ENCODE peak calls at places on chromosomes 11 and 22, in seven cellular contexts. Q is keratinocyte, B is SK-N-SH, U is fibroblast of lung, V is body of pancreas, G is ovary, S is tibial artery. M is an unnamed sample. For H3K4me1, the result is how much of the 10 kb centered on the place peaks cover.

GRCh38 chr11:125289419-125290088 is 125.0 kb downstream of the PKNOX2 start:
- DNase-seq in Q (no peak), B (peak), U (no peak), V (no peak), G (no peak), S (no peak), M (no peak)

GRCh38 chr22:20388200-20388599 is 5.8 kb upstream of the ZNF74 start:
- DNase-seq in Q (no peak), B (no peak), U (no peak), V (no peak), G (no peak), S (no peak), M (no peak)

GRCh38 chr22:27105142-27106025 is 448.0 kb downstream of the MIAT start:
- DNase-seq in Q (no peak), B (no peak), U (peak), V (no peak), G (peak), S (peak), M (peak)

GRCh38 chr11:6201486-6201885 is 2.5 kb downstream of the OR52W1 start:
- DNase-seq in Q (no peak), B (no peak), U (peak), V (no peak), G (no peak), S (no peak), M (no peak)

GRCh38 chr11:75371930-75372876 is 20.7 kb upstream of the ARRB1 start:
- DNase-seq in Q (no peak), B (no peak), U (peak), V (no peak), G (no peak), S (no peak), M (peak)

GRCh38 chr11:65429724-65430405 is 7.3 kb downstream of the NEAT1 start:
- DNase-seq in Q (no peak), B (no peak), U (peak), V (peak), G (peak), S (peak), M (peak)

GRCh38 chr11:117930668-117931330 is 1.6 kb upstream of the TMPRSS13 start:
- DNase-seq in Q (no peak), B (no peak), U (no peak), V (no peak), G (no peak), S (peak), M (no peak)

GRCh38 chr11:90805172-90805571 is 582.3 kb upstream of the CHORDC1 start:
- DNase-seq in Q (peak), B (no peak), U (no peak), V (no peak), G (no peak), S (no peak), M (no peak)

GRCh38 chr11:37952035-37952434 is 1354.0 kb upstream of the RAG2 start:
- DNase-seq in Q (no peak), B (peak), U (no peak), V (no peak), G (no peak), S (no peak), M (no peak)

GRCh38 chr11:70467196-70468085 is 69.1 kb downstream of the CTTN start:
- DNase-seq in Q (no peak), B (peak), U (peak), V (peak), G (peak), S (no peak), M (peak)

GRCh38 chr11:35711924-35712323 is 49.3 kb downstream of the TRIM44 start:
- DNase-seq in Q (no peak), B (no peak), U (no peak), V (no peak), G (no peak), S (no peak), M (no peak)

GRCh38 chr22:21001601-21002325 is at the start of gene THAP7:
- DNase-seq in Q (peak), B (peak), U (peak), V (peak), G (peak), S (peak), M (peak)

GRCh38 chr11:64268687-64269379 is 15.6 kb downstream of the BAD start:
- DNase-seq in Q (no peak), B (peak), U (peak), V (peak), G (peak), S (peak), M (peak)

GRCh38 chr22:27842236-27842993 is 40.9 kb upstream of the MN1 start:
- DNase-seq in Q (no peak), B (peak), U (no peak), V (no peak), G (no peak), S (no peak), M (peak)

GRCh38 chr22:46150615-46151423 is 493 bp downstream of the PPARA start:
- DNase-seq in Q (no peak), B (peak), U (no peak), V (peak), G (peak), S (peak), M (peak)

GRCh38 chr11:114265084-114265878 is 30.9 kb upstream of the NNMT start:
- DNase-seq in Q (no peak), B (no peak), U (no peak), V (no peak), G (no peak), S (no peak), M (no peak)

GRCh38 chr11:95284057-95285052 is 53.4 kb upstream of the SESN3 start:
- DNase-seq in Q (no peak), B (no peak), U (no peak), V (no peak), G (no peak), S (no peak), M (no peak)

GRCh38 chr22:50317178-50317577 is 9.6 kb downstream of the DENND6B start:
- DNase-seq in Q (no peak), B (peak), U (no peak), V (no peak), G (no peak), S (no peak), M (no peak)

GRCh38 chr11:120314861-120315260 is 10.2 kb upstream of the TLCD5 start:
- DNase-seq in Q (no peak), B (no peak), U (no peak), V (no peak), G (no peak), S (no peak), M (no peak)

GRCh38 chr11:134337051-134337450 is 5.3 kb downstream of the GLB1L2 start:
- DNase-seq in Q (no peak), B (no peak), U (no peak), V (no peak), G (no peak), S (no peak), M (no peak)

GRCh38 chr22:46609175-46609690 is 11.0 kb upstream of the GRAMD4 start:
- DNase-seq in Q (no peak), B (no peak), U (no peak), V (no peak), G (no peak), S (no peak), M (no peak)

GRCh38 chr11:85752890-85753581 is 57.9 kb downstream of the SYTL2 start:
- DNase-seq in Q (no peak), B (no peak), U (no peak), V (no peak), G (no peak), S (no peak), M (peak)

GRCh38 chr11:15780354-15780753 is 576.0 kb downstream of the SOX6 start:
- DNase-seq in Q (no peak), B (no peak), U (no peak), V (no peak), G (no peak), S (no peak), M (no peak)

GRCh38 chr11:104727095-104727494 is 171.2 kb downstream of the CASP12 start:
- DNase-seq in Q (no peak), B (no peak), U (no peak), V (no peak), G (no peak), S (no peak), M (no peak)

GRCh38 chr22:46068176-46068907 is 82.0 kb upstream of the PPARA start:
- DNase-seq in Q (no peak), B (no peak), U (no peak), V (no peak), G (no peak), S (no peak), M (no peak)

GRCh38 chr11:36702330-36703054 is 104.5 kb upstream of the RAG2 start:
- DNase-seq in Q (peak), B (peak), U (peak), V (peak), G (peak), S (no peak), M (peak)

GRCh38 chr22:38638216-38638615 is 18.0 kb downstream of the FAM227A start:
- DNase-seq in Q (no peak), B (no peak), U (no peak), V (no peak), G (no peak), S (no peak), M (no peak)

GRCh38 chr11:30936476-30936875 is 350.3 kb upstream of the MPPED2 start:
- DNase-seq in Q (no peak), B (no peak), U (peak), V (no peak), G (no peak), S (no peak), M (no peak)

GRCh38 chr11:114195981-114196731 is 100.0 kb upstream of the NNMT start:
- DNase-seq in Q (no peak), B (no peak), U (no peak), V (no peak), G (no peak), S (peak), M (no peak)

GRCh38 chr11:64923944-64924909 is at the start of gene PPP2R5B:
- DNase-seq in Q (peak), B (peak), U (peak), V (peak), G (peak), S (peak), M (peak)

GRCh38 chr11:75771646-75772410 is 3.2 kb downstream of the DGAT2 start:
- DNase-seq in Q (no peak), B (no peak), U (peak), V (no peak), G (no peak), S (peak), M (no peak)

GRCh38 chr11:110131386-110132123 is 38.4 kb downstream of the ZC3H12C start:
- DNase-seq in Q (peak), B (no peak), U (no peak), V (no peak), G (no peak), S (no peak), M (no peak)

GRCh38 chr11:72307439-72307838 is 63.5 kb upstream of the PHOX2A start:
- DNase-seq in Q (no peak), B (peak), U (no peak), V (no peak), G (no peak), S (no peak), M (no peak)

GRCh38 chr11:72309074-72309598 is 65.2 kb upstream of the PHOX2A start:
- DNase-seq in Q (no peak), B (no peak), U (no peak), V (no peak), G (no peak), S (no peak), M (no peak)

GRCh38 chr11:72308226-72309073 is 64.5 kb upstream of the PHOX2A start:
- DNase-seq in Q (peak), B (peak), U (peak), V (no peak), G (no peak), S (no peak), M (no peak)

GRCh38 chr11:72305077-72305476 is 61.1 kb upstream of the PHOX2A start:
- DNase-seq in Q (no peak), B (no peak), U (no peak), V (no peak), G (no peak), S (no peak), M (no peak)

GRCh38 chr11:72306186-72306585 is 62.2 kb upstream of the PHOX2A start:
- DNase-seq in Q (no peak), B (no peak), U (peak), V (no peak), G (no peak), S (no peak), M (no peak)
- H3K27ac ChIP-seq in Q (no peak), B (peak), U (no peak), V (no peak), G (no peak), S (no peak), M (no peak)

GRCh38 chr11:845872-846271 is 3.2 kb downstream of the TSPAN4 start:
- DNase-seq in Q (no peak), B (no peak), U (peak), V (no peak), G (no peak), S (no peak), M (no peak)
- H3K4me1 ChIP-seq in Q (half or more), B (under half), U (under half), V (half or more), G (under half), S (half or more), M (half or more)

GRCh38 chr22:25000686-25001085 is 48.2 kb downstream of the KIAA1671 start:
- DNase-seq in Q (no peak), B (no peak), U (no peak), V (no peak), G (no peak), S (no peak), M (no peak)

GRCh38 chr22:24996420-24996952 is 44.0 kb downstream of the KIAA1671 start:
- DNase-seq in Q (no peak), B (peak), U (peak), V (no peak), G (no peak), S (no peak), M (no peak)

GRCh38 chr22:25006354-25006753 is 53.8 kb downstream of the KIAA1671 start:
- DNase-seq in Q (no peak), B (no peak), U (no peak), V (no peak), G (no peak), S (no peak), M (no peak)

GRCh38 chr22:24997023-24997422 is 44.5 kb downstream of the KIAA1671 start:
- DNase-seq in Q (no peak), B (no peak), U (no peak), V (no peak), G (no peak), S (no peak), M (no peak)

DNA sequence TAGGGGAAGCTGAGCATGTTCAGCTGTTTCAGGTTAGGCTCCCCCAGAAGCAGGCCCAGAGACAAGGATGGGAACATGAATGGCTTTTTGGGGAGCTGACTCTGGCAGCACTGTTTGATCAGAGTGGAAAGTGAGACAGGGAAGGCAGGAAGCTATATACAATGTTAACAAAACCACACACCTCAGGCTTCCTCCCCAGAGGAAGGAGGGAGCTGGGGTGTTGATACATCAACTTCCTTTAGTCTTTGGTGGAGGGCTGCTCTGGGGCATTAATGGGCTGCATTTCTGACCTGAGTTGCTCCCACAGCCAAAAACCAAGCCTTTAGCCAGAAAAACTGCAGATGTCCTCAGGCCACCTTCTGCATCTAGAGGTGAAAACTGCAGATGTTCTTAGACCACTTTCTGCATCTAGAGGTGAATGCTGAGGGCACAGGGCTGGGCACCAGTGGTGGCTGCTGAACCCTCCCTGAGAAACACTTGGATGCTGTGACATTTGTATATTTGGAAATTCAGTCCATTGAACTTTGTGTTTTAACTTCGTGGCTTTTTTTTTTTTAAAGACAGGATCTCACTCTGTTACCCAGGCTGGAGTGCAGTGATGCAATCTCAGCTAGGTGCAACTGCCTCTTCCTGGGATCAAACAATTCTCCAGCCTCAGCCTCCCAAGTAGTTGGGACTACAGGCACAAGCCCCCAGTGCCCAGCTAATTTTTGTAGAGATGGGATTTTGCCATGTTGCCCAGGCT is 49.9 kb downstream of the KIAA1671 start:
- DNase-seq in Q (no peak), B (no peak), U (no peak), V (no peak), G (no peak), S (no peak), M (no peak)
- H3K27ac ChIP-seq in Q (no peak), B (no peak), U (no peak), V (no peak), G (no peak), S (no peak), M (no peak)

GRCh38 chr11:116037851-116038250 is 533.6 kb upstream of the CADM1 start:
- DNase-seq in Q (no peak), B (peak), U (no peak), V (no peak), G (no peak), S (no peak), M (no peak)
- H3K4me1 ChIP-seq in Q (under half), B (under half), U (under half), V (under half), G (under half), S (under half), M (under half)

GRCh38 chr22:31579835-31580242 is 82.2 kb downstream of the PISD start:
- DNase-seq in Q (no peak), B (no peak), U (no peak), V (no peak), G (no peak), S (no peak), M (peak)
- H3K27ac ChIP-seq in Q (no peak), B (no peak), U (no peak), V (no peak), G (no peak), S (no peak), M (no peak)

GRCh38 chr11:936199-936598 is 10.5 kb downstream of the AP2A2 start:
- DNase-seq in Q (no peak), B (no peak), U (no peak), V (no peak), G (no peak), S (no peak), M (no peak)

GRCh38 chr11:932435-932834 is 6.8 kb downstream of the AP2A2 start:
- DNase-seq in Q (no peak), B (no peak), U (no peak), V (no peak), G (no peak), S (no peak), M (no peak)

GRCh38 chr11:933002-933820 is 7.5 kb downstream of the AP2A2 start:
- DNase-seq in Q (no peak), B (no peak), U (peak), V (no peak), G (no peak), S (no peak), M (no peak)

GRCh38 chr11:934437-934950 is 8.8 kb downstream of the AP2A2 start:
- DNase-seq in Q (no peak), B (no peak), U (no peak), V (no peak), G (no peak), S (no peak), M (no peak)

DNA sequence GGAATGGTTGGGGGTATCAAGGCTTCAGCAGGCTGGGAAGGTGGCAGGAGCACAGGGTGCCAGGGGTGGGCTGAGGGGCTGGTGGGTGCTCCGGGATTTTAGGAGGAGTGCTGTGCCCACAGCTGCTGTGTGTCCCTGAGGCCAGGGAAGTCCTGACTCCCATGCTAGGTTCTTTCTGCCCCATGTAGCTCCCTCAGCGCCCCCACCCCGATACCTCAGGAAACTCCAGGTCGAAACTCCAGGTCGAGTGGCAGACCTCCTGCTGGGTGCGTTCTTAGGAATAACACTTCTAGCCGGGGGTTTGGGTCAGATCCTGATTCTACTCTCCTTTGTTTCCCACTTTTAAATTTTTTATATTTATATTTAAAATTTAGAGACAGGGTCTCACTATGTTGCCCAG is 8.3 kb downstream of the AP2A2 start:
- DNase-seq in Q (no peak), B (no peak), U (no peak), V (no peak), G (no peak), S (no peak), M (no peak)
- H3K4me1 ChIP-seq in Q (under half), B (under half), U (under half), V (under half), G (under half), S (under half), M (under half)

DNA sequence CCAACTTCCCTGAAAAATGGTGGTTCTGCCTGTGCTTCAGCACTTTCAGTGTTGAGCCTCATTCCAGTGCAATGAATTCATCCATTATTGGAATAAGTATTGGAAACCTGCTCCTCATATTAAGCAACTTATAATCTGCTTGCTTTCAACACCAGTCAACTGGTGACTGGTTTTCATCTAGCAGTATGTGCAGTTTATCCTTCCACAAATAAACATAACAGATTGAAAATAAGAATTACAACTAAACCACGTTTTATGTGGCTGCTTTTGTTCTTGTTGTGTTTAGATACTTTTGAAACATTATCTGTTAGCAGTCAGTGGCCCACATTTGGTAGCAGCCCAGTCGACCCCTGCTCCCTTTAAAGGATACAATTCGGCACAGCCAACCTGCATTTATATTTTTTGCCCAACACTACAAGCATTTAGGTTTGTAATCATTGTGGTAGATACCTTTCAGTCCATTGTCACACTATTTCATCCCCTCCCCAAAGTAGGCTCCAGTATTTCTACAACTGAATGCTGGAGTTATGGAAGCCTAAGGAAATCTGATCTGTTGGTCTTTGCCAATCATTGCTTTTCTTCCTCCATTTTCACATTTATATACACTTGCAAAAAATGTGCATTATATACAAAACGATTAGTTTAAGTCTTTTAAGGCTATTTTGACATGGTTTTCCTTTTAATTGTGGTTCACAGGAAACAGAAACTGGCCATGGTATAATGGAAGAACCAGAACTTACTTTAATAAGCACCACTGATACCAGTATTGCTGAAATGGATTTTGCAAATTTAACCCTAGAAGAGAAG is 13.1 kb downstream of the TAF1D start:
- DNase-seq in Q (no peak), B (no peak), U (peak), V (no peak), G (no peak), S (no peak), M (no peak)
- H3K27ac ChIP-seq in Q (no peak), B (peak), U (no peak), V (no peak), G (no peak), S (no peak), M (no peak)

M was measured in testis.